ENCODE peak calls at places on chromosomes 2 and 18, in six cellular contexts. O, D, T, R, B and G are unnamed samples.

GRCh38 chr2:107633580-107634147 is 193.0 kb upstream of the RGPD4 start:
- DNase-seq in B (no peak), D (peak; percentile 90), T (no peak), O (no peak), R (no peak), G (peak; percentile 52)

GRCh38 chr18:62325806-62326645 is 916 bp downstream of the TNFRSF11A start:
- DNase-seq in R (no peak), O (no peak), B (peak; percentile 34), D (no peak), T (peak; percentile 27), G (no peak)

GRCh38 chr2:240355962-240356361 is 79.5 kb upstream of the GPC1 start:
- DNase-seq in O (no peak), R (no peak), T (no peak), B (no peak), D (no peak), G (no peak)

GRCh38 chr2:234130734-234131133 is 80.2 kb downstream of the SPP2 start:
- DNase-seq in B (no peak), T (no peak), O (no peak), D (no peak), R (no peak), G (no peak)

GRCh38 chr2:169112841-169113240 is 43.5 kb downstream of the DHRS9 start:
- DNase-seq in R (no peak), D (no peak), T (no peak), O (no peak), B (no peak), G (no peak)

GRCh38 chr2:133331437-133331836 is 236.8 kb downstream of the NCKAP5 start:
- DNase-seq in T (no peak), B (no peak), R (no peak), D (no peak), O (no peak), G (no peak)

GRCh38 chr2:176491172-176491904 is 222.1 kb downstream of the MTX2 start:
- DNase-seq in D (peak; percentile 90), R (peak; percentile 78), B (no peak), T (peak; percentile 84), O (no peak), G (peak; percentile 96)

GRCh38 chr2:216888907-216889622 is 29.2 kb upstream of the TNP1 start:
- DNase-seq in D (no peak), R (no peak), B (no peak), O (no peak), T (no peak), G (no peak)

GRCh38 chr2:58019209-58019608 is 27.4 kb upstream of the VRK2 start:
- DNase-seq in T (no peak), O (no peak), R (no peak), D (no peak), B (no peak), G (no peak)

GRCh38 chr2:163641986-163642385 is 93.8 kb downstream of the FIGN start:
- DNase-seq in T (peak; percentile 22), D (peak; percentile 41), R (no peak), O (no peak), B (no peak), G (no peak)

GRCh38 chr18:63106727-63107126 is 212.8 kb downstream of the BCL2 start:
- DNase-seq in D (no peak), R (no peak), T (peak; percentile 44), B (no peak), O (no peak), G (no peak)

GRCh38 chr18:11673560-11673959 is 15.5 kb upstream of the GNAL start:
- DNase-seq in R (no peak), B (no peak), T (no peak), O (no peak), D (no peak), G (no peak)

GRCh38 chr2:71611247-71611646 is 157.9 kb downstream of the DYSF start:
- DNase-seq in T (no peak), B (no peak), O (no peak), R (no peak), D (no peak), G (no peak)

GRCh38 chr18:2970762-2971659 is 41.9 kb downstream of the LPIN2 start:
- DNase-seq in B (peak; percentile 51), O (peak; percentile 79), D (no peak), T (no peak), R (no peak), G (no peak)

GRCh38 chr2:219368690-219369108 is 19.0 kb downstream of the DNPEP start:
- DNase-seq in R (no peak), T (no peak), O (no peak), B (no peak), D (peak; percentile 72), G (peak; percentile 59)

GRCh38 chr2:71892132-71892730 is 255.4 kb downstream of the CYP26B1 start:
- DNase-seq in O (no peak), R (no peak), T (no peak), B (no peak), D (no peak), G (no peak)

GRCh38 chr18:55396979-55397378 is 191.0 kb downstream of the TCF4 start:
- DNase-seq in R (no peak), T (no peak), D (no peak), B (no peak), O (no peak), G (peak; percentile 53)

GRCh38 chr2:188316791-188317423 is 25.2 kb downstream of the GULP1 start:
- DNase-seq in O (no peak), B (no peak), D (no peak), T (no peak), R (no peak), G (no peak)

GRCh38 chr18:34339155-34339554 is 114.4 kb upstream of the NOL4 start:
- DNase-seq in D (no peak), T (no peak), B (no peak), R (no peak), O (no peak), G (no peak)

GRCh38 chr2:42753188-42753813 is 10.6 kb downstream of the OXER1 start:
- DNase-seq in O (peak; percentile 62), D (no peak), R (no peak), B (no peak), T (no peak), G (no peak)

GRCh38 chr18:7141287-7141686 is 23.7 kb upstream of the LAMA1 start:
- DNase-seq in R (no peak), O (no peak), T (no peak), B (no peak), D (no peak), G (no peak)

GRCh38 chr2:75006041-75006440 is 47.6 kb downstream of the POLE4 start:
- DNase-seq in T (no peak), B (no peak), R (no peak), O (no peak), D (no peak), G (no peak)

GRCh38 chr2:164847966-164848365 is 6.3 kb upstream of the COBLL1 start:
- DNase-seq in R (no peak), B (no peak), D (no peak), T (no peak), O (no peak), G (no peak)

GRCh38 chr2:196413821-196414274 is 225.7 kb upstream of the CCDC150 start:
- DNase-seq in D (peak; percentile 51), R (no peak), O (no peak), T (no peak), B (no peak), G (no peak)

GRCh38 chr18:57819671-57820460 is 16.8 kb upstream of the ATP8B1 start:
- DNase-seq in D (peak; percentile 97), B (no peak), O (no peak), T (no peak), R (peak; percentile 62), G (peak; percentile 68)

GRCh38 chr2:149082781-149083180 is 44.3 kb downstream of the LYPD6B start:
- DNase-seq in O (no peak), B (no peak), T (no peak), D (no peak), R (no peak), G (no peak)

GRCh38 chr18:11989966-11990380 is 8.7 kb downstream of the IMPA2 start:
- DNase-seq in T (no peak), B (no peak), R (no peak), O (no peak), D (no peak), G (no peak)

GRCh38 chr2:10124538-10125045 is 2.1 kb downstream of the RRM2 start:
- DNase-seq in T (peak; percentile 74), R (no peak), B (peak; percentile 46), D (peak; percentile 79), O (peak; percentile 76), G (peak; percentile 59)